ENCODE peak calls at places on chromosomes 12 and 14, in seven cellular contexts. Z is psoas muscle, L is mesenteric fat pad, Q is endothelial cell, O is WERI-Rb-1, H is breast epithelium, N is kidney tubule cell. S is an unnamed sample.
A peak's percentile ranks its signal among the peaks of the same experiment; 100 is the strongest.

GRCh38 chr14:74347096-74347794 is 1.0 kb upstream of the VRTN start:
- DNase-seq in O (no peak), Q (no peak), N (no peak), Z (no peak), L (no peak), H (no peak), S (no peak)

GRCh38 chr12:93530358-93530757 is 42.1 kb upstream of the SOCS2 start:
- DNase-seq in L (no peak), N (no peak), Z (no peak), Q (no peak), O (no peak), H (no peak), S (no peak)

GRCh38 chr12:123995023-123995422 is 22.0 kb downstream of the ZNF664 start:
- DNase-seq in Q (no peak), Z (no peak), L (no peak), O (no peak), H (no peak), N (peak; percentile 66), S (no peak)

GRCh38 chr12:12533238-12533829 is 29.3 kb downstream of the DUSP16 start:
- DNase-seq in O (no peak), H (no peak), L (no peak), Q (no peak), N (peak; percentile 60), Z (no peak), S (no peak)

GRCh38 chr12:95179011-95179410 is 38.3 kb downstream of the FGD6 start:
- DNase-seq in N (no peak), Z (no peak), L (no peak), Q (no peak), O (no peak), H (no peak), S (peak; percentile 49)

GRCh38 chr12:48037267-48037915 is 33.1 kb upstream of the COL2A1 start:
- DNase-seq in L (no peak), O (no peak), Z (no peak), Q (peak; percentile 67), H (no peak), N (peak; percentile 15), S (no peak)

GRCh38 chr12:74021937-74022336 is 515.7 kb upstream of the ATXN7L3B start:
- DNase-seq in N (peak; percentile 66), H (peak; percentile 61), Z (peak; percentile 58), O (peak; percentile 84), Q (peak; percentile 71), L (no peak), S (peak; percentile 77)

GRCh38 chr12:69274861-69275260 is 35.5 kb downstream of the CPSF6 start:
- DNase-seq in L (no peak), O (no peak), Q (no peak), Z (no peak), N (peak; percentile 16), H (no peak), S (no peak)

GRCh38 chr14:99688629-99689028 is 4.5 kb downstream of the CYP46A1 start:
- DNase-seq in Z (no peak), N (no peak), O (no peak), Q (no peak), H (no peak), L (peak; percentile 68), S (no peak)

GRCh38 chr14:98752660-98753059 is 519.3 kb downstream of the BCL11B start:
- DNase-seq in Z (no peak), O (no peak), N (no peak), Q (no peak), L (no peak), H (no peak), S (no peak)

GRCh38 chr14:70555890-70556289 is 21.1 kb upstream of the ADAM20 start:
- DNase-seq in Z (no peak), L (no peak), O (no peak), N (peak; percentile 29), H (no peak), Q (no peak), S (no peak)

GRCh38 chr12:32198555-32198954 is 91.9 kb downstream of the BICD1 start:
- DNase-seq in Q (no peak), Z (no peak), L (no peak), O (no peak), N (peak; percentile 88), H (no peak), S (peak; percentile 62)

GRCh38 chr14:57378661-57379060 is 11.7 kb upstream of the NAA30 start:
- DNase-seq in N (no peak), O (no peak), L (no peak), Q (no peak), H (no peak), Z (no peak), S (no peak)

GRCh38 chr14:80867091-80867490 is 74.4 kb downstream of the CEP128 start:
- DNase-seq in N (peak; percentile 43), H (no peak), Z (no peak), L (no peak), O (no peak), Q (no peak), S (no peak)

GRCh38 chr14:32728957-32729356 is 209.7 kb upstream of the NPAS3 start:
- DNase-seq in L (no peak), O (no peak), Z (no peak), N (no peak), Q (no peak), H (no peak), S (no peak)